ENCODE peak calls at places on chromosome 4, in five cellular contexts. One of them, this sample, is unnamed.

GRCh38 chr4:182806259-182807252 is 110.6 kb downstream of the DCTD start:
- DNase-seq in AG20443: peak; percentile 89
- DNase-seq in cardiac muscle cell: peak; percentile 87
- DNase-seq in T-helper 9 cell: peak; percentile 25
- DNase-seq in activated T-cell treated with anti-CD3 and anti-CD28 coated beads for 48 hours: peak; percentile 68
- DNase-seq in this sample: peak; percentile 66

GRCh38 chr4:41359069-41359769 is 102.5 kb downstream of the UCHL1 start:
- DNase-seq in AG20443: no peak
- DNase-seq in cardiac muscle cell: no peak
- DNase-seq in T-helper 9 cell: no peak
- DNase-seq in activated T-cell treated with anti-CD3 and anti-CD28 coated beads for 48 hours: no peak
- DNase-seq in this sample: no peak

GRCh38 chr4:125736057-125736456 is 421.3 kb downstream of the FAT4 start:
- DNase-seq in activated T-cell treated with anti-CD3 and anti-CD28 coated beads for 48 hours: no peak
- DNase-seq in cardiac muscle cell: no peak
- DNase-seq in T-helper 9 cell: no peak
- DNase-seq in AG20443: peak; percentile 9
- DNase-seq in this sample: no peak

GRCh38 chr4:167826281-167826680 is 266.1 kb upstream of the ANXA10 start:
- DNase-seq in AG20443: no peak
- DNase-seq in T-helper 9 cell: no peak
- DNase-seq in cardiac muscle cell: no peak
- DNase-seq in activated T-cell treated with anti-CD3 and anti-CD28 coated beads for 48 hours: no peak
- DNase-seq in this sample: no peak

GRCh38 chr4:109294006-109294405 is 8.5 kb downstream of the COL25A1 start:
- DNase-seq in T-helper 9 cell: no peak
- DNase-seq in activated T-cell treated with anti-CD3 and anti-CD28 coated beads for 48 hours: no peak
- DNase-seq in AG20443: no peak
- DNase-seq in cardiac muscle cell: peak; percentile 62
- DNase-seq in this sample: no peak

GRCh38 chr4:21593268-21594002 is 355.1 kb downstream of the KCNIP4 start:
- DNase-seq in cardiac muscle cell: no peak
- DNase-seq in AG20443: no peak
- DNase-seq in activated T-cell treated with anti-CD3 and anti-CD28 coated beads for 48 hours: no peak
- DNase-seq in T-helper 9 cell: no peak
- DNase-seq in this sample: no peak

GRCh38 chr4:140052050-140052449 is 101.9 kb downstream of the MAML3 start:
- DNase-seq in T-helper 9 cell: peak; percentile 2
- DNase-seq in activated T-cell treated with anti-CD3 and anti-CD28 coated beads for 48 hours: no peak
- DNase-seq in AG20443: peak; percentile 68
- DNase-seq in cardiac muscle cell: no peak
- DNase-seq in this sample: no peak

GRCh38 chr4:769511-769910 is 56.4 kb downstream of the CPLX1 start:
- DNase-seq in AG20443: no peak
- DNase-seq in activated T-cell treated with anti-CD3 and anti-CD28 coated beads for 48 hours: no peak
- DNase-seq in cardiac muscle cell: no peak
- DNase-seq in T-helper 9 cell: no peak
- DNase-seq in this sample: no peak

GRCh38 chr4:24321151-24321550 is 263.2 kb downstream of the DHX15 start:
- DNase-seq in T-helper 9 cell: no peak
- DNase-seq in activated T-cell treated with anti-CD3 and anti-CD28 coated beads for 48 hours: no peak
- DNase-seq in cardiac muscle cell: no peak
- DNase-seq in AG20443: peak; percentile 19
- DNase-seq in this sample: no peak

GRCh38 chr4:105058177-105058812 is 88.4 kb upstream of the TET2 start:
- DNase-seq in cardiac muscle cell: no peak
- DNase-seq in activated T-cell treated with anti-CD3 and anti-CD28 coated beads for 48 hours: no peak
- DNase-seq in AG20443: no peak
- DNase-seq in T-helper 9 cell: no peak
- DNase-seq in this sample: no peak

GRCh38 chr4:37232315-37232714 is 12.2 kb upstream of the NWD2 start:
- DNase-seq in AG20443: no peak
- DNase-seq in activated T-cell treated with anti-CD3 and anti-CD28 coated beads for 48 hours: no peak
- DNase-seq in cardiac muscle cell: no peak
- DNase-seq in T-helper 9 cell: no peak
- DNase-seq in this sample: no peak

GRCh38 chr4:39745920-39746319 is 48.0 kb downstream of the UBE2K start:
- DNase-seq in activated T-cell treated with anti-CD3 and anti-CD28 coated beads for 48 hours: no peak
- DNase-seq in AG20443: no peak
- DNase-seq in T-helper 9 cell: no peak
- DNase-seq in cardiac muscle cell: no peak
- DNase-seq in this sample: no peak

GRCh38 chr4:8780086-8780485 is 91.6 kb downstream of the HMX1 start:
- DNase-seq in cardiac muscle cell: no peak
- DNase-seq in AG20443: no peak
- DNase-seq in T-helper 9 cell: no peak
- DNase-seq in activated T-cell treated with anti-CD3 and anti-CD28 coated beads for 48 hours: no peak
- DNase-seq in this sample: no peak

GRCh38 chr4:66785479-66785878 is 759.8 kb downstream of the CENPC start:
- DNase-seq in T-helper 9 cell: no peak
- DNase-seq in activated T-cell treated with anti-CD3 and anti-CD28 coated beads for 48 hours: no peak
- DNase-seq in AG20443: no peak
- DNase-seq in cardiac muscle cell: no peak
- DNase-seq in this sample: no peak

This sample was measured in stimulated activated naive CD8-positive, alpha-beta T cell treated with anti-CD3 and anti-CD28 coated beads, Interleukin-15, amount 100 ng/mL, for 72 hours.